ENCODE peak calls at places on chromosome 9, in seven cellular contexts. D is T-helper 17 cell; V is fibroblast of lung; P is activated T-cell treated with anti-CD3 and anti-CD28 coated beads, Interleukin-2, amount 50 U/mL, for 72 hours; U is CD8-positive, alpha-beta memory T cell; H is trophoblast cell; Q is AG10803. R is an unnamed sample.

GRCh38 chr9:126207256-126207655 is 119.4 kb upstream of the MVB12B start:
- DNase-seq in D (no peak), V (no peak), P (no peak), U (no peak), H (no peak), Q (no peak), R (no peak)

GRCh38 chr9:87029904-87030303 is 82.6 kb upstream of the GAS1 start:
- DNase-seq in D (no peak), V (no peak), P (no peak), U (no peak), H (no peak), Q (no peak), R (no peak)

GRCh38 chr9:35689601-35690446 is at the start of gene TPM2:
- DNase-seq in D (no peak), V (peak; percentile 86), P (no peak), U (no peak), H (peak; percentile 40), Q (peak; percentile 89), R (no peak)

GRCh38 chr9:108933231-108933630 is 693 bp downstream of the ELP1 start:
- DNase-seq in D (no peak), V (peak; percentile 12), P (peak; percentile 1), U (no peak), H (no peak), Q (peak; percentile 26), R (no peak)

GRCh38 chr9:98642661-98643312 is 65.9 kb downstream of the GABBR2 start:
- DNase-seq in D (no peak), V (no peak), P (no peak), U (no peak), H (no peak), Q (no peak), R (no peak)

GRCh38 chr9:123000371-123001068 is 32.9 kb upstream of the GPR21 start:
- DNase-seq in D (no peak), V (no peak), P (no peak), U (no peak), H (no peak), Q (no peak), R (no peak)

GRCh38 chr9:91714020-91714721 is 235.9 kb downstream of the ROR2 start:
- DNase-seq in D (no peak), V (peak; percentile 79), P (peak; percentile 26), U (no peak), H (no peak), Q (peak; percentile 33), R (no peak)

GRCh38 chr9:22210262-22210661 is 201.2 kb upstream of the CDKN2B start:
- DNase-seq in D (no peak), V (no peak), P (peak; percentile 7), U (no peak), H (no peak), Q (peak; percentile 4), R (no peak)

GRCh38 chr9:115413766-115414382 is 295.9 kb upstream of the TNC start:
- DNase-seq in D (no peak), V (no peak), P (no peak), U (no peak), H (no peak), Q (peak; percentile 63), R (no peak)

GRCh38 chr9:95611354-95611753 is 94.6 kb upstream of the PTCH1 start:
- DNase-seq in D (no peak), V (no peak), P (no peak), U (no peak), H (no peak), Q (no peak), R (no peak)

GRCh38 chr9:113579270-113580040 is 115.9 kb downstream of the RGS3 start:
- DNase-seq in D (no peak), V (no peak), P (peak; percentile 41), U (peak; percentile 21), H (no peak), Q (no peak), R (peak; percentile 15)

GRCh38 chr9:447230-448025 is 232.8 kb downstream of the DOCK8 start:
- DNase-seq in D (peak; percentile 26), V (no peak), P (peak; percentile 72), U (peak; percentile 17), H (peak; percentile 48), Q (peak; percentile 3), R (peak; percentile 49)

GRCh38 chr9:136187683-136188586 is 17.0 kb downstream of the LHX3 start:
- DNase-seq in D (no peak), V (no peak), P (no peak), U (no peak), H (no peak), Q (no peak), R (no peak)

GRCh38 chr9:82604947-82605656 is 457.8 kb downstream of the RASEF start:
- DNase-seq in D (no peak), V (peak; percentile 77), P (no peak), U (no peak), H (no peak), Q (no peak), R (no peak)

GRCh38 chr9:106693546-106693945 is 169.4 kb upstream of the ZNF462 start:
- DNase-seq in D (no peak), V (no peak), P (no peak), U (no peak), H (peak; percentile 71), Q (peak; percentile 51), R (no peak)

GRCh38 chr9:93259490-93260289 is 75.8 kb downstream of the WNK2 start:
- DNase-seq in D (no peak), V (no peak), P (no peak), U (no peak), H (no peak), Q (no peak), R (no peak)

GRCh38 chr9:35342221-35342620 is 147.7 kb upstream of the RUSC2 start:
- DNase-seq in D (no peak), V (peak; percentile 46), P (no peak), U (no peak), H (no peak), Q (peak; percentile 50), R (no peak)

GRCh38 chr9:129258124-129258822 is 80.2 kb upstream of the IER5L start:
- DNase-seq in D (peak; percentile 91), V (peak; percentile 89), P (peak; percentile 91), U (peak; percentile 80), H (peak; percentile 90), Q (peak; percentile 84), R (peak; percentile 77)

GRCh38 chr9:107221321-107221720 is 61.8 kb upstream of the RAD23B start:
- DNase-seq in D (no peak), V (no peak), P (no peak), U (no peak), H (no peak), Q (no peak), R (no peak)

GRCh38 chr9:89756891-89757537 is 152.2 kb downstream of the GADD45G start:
- DNase-seq in D (no peak), V (peak; percentile 64), P (no peak), U (no peak), H (no peak), Q (no peak), R (no peak)

GRCh38 chr9:101736723-101737122 is 1.7 kb downstream of the GRIN3A start:
- DNase-seq in D (no peak), V (no peak), P (no peak), U (no peak), H (no peak), Q (no peak), R (no peak)

GRCh38 chr9:96680812-96681499 is 25.8 kb upstream of the PRXL2C start:
- DNase-seq in D (no peak), V (no peak), P (no peak), U (no peak), H (no peak), Q (no peak), R (no peak)

GRCh38 chr9:41229408-41230401 is 40.6 kb upstream of the ZNG1F start:
- DNase-seq in D (no peak), V (peak; percentile 28), P (peak; percentile 1), U (no peak), H (no peak), Q (peak; percentile 15), R (no peak)

GRCh38 chr9:22005700-22006605 is 3.2 kb downstream of the CDKN2B start:
- DNase-seq in D (no peak), V (peak; percentile 38), P (no peak), U (no peak), H (no peak), Q (no peak), R (peak; percentile 47)

GRCh38 chr9:68692519-68692918 is 12.5 kb upstream of the PIP5K1B start:
- DNase-seq in D (no peak), V (no peak), P (no peak), U (no peak), H (no peak), Q (no peak), R (no peak)

GRCh38 chr9:23587903-23588302 is 238.1 kb downstream of the ELAVL2 start:
- DNase-seq in D (no peak), V (no peak), P (no peak), U (no peak), H (no peak), Q (no peak), R (no peak)

GRCh38 chr9:37290881-37291485 is 131.5 kb upstream of the GRHPR start:
- DNase-seq in D (no peak), V (peak; percentile 90), P (no peak), U (no peak), H (peak; percentile 18), Q (peak; percentile 79), R (no peak)

GRCh38 chr9:123607987-123608565 is 252.1 kb downstream of the CRB2 start:
- DNase-seq in D (no peak), V (no peak), P (no peak), U (no peak), H (no peak), Q (no peak), R (no peak)

GRCh38 chr9:6715755-6716643 is 41.8 kb upstream of the KDM4C start:
- DNase-seq in D (peak; percentile 46), V (peak; percentile 28), P (peak; percentile 74), U (peak; percentile 27), H (peak; percentile 76), Q (peak; percentile 7), R (peak; percentile 59)

GRCh38 chr9:126667190-126668055 is 53.7 kb downstream of the LMX1B start:
- DNase-seq in D (no peak), V (no peak), P (no peak), U (no peak), H (no peak), Q (no peak), R (no peak)

GRCh38 chr9:119736478-119737454 is 367.5 kb upstream of the BRINP1 start:
- DNase-seq in D (no peak), V (no peak), P (no peak), U (no peak), H (no peak), Q (no peak), R (no peak)

R was measured in CD8-positive, alpha-beta T cell.